ENCODE peak calls at places on chromosomes 13 and 19, in eight cellular contexts. One of them, this sample, is unnamed.

GRCh38 chr19:46402725-46403124 is 10.6 kb downstream of the CCDC8 start:
- DNase-seq in GM23338: no peak
- DNase-seq in CD4-positive, alpha-beta memory T cell: no peak
- DNase-seq in GM23248: no peak
- DNase-seq in endodermal cell: no peak
- DNase-seq in SK-N-SH: no peak
- DNase-seq in lung: no peak
- DNase-seq in keratinocyte: no peak
- DNase-seq in this sample: no peak

GRCh38 chr19:4911786-4912672 is 2.7 kb downstream of the UHRF1 start:
- DNase-seq in GM23338: peak; percentile 77
- DNase-seq in CD4-positive, alpha-beta memory T cell: peak; percentile 73
- DNase-seq in GM23248: peak; percentile 100
- DNase-seq in endodermal cell: peak; percentile 80
- DNase-seq in SK-N-SH: peak; percentile 82
- DNase-seq in lung: peak; percentile 70
- DNase-seq in keratinocyte: peak; percentile 99
- DNase-seq in this sample: peak; percentile 65

GRCh38 chr19:2552859-2553258 is 76.9 kb downstream of the GADD45B start:
- DNase-seq in GM23338: no peak
- DNase-seq in CD4-positive, alpha-beta memory T cell: peak; percentile 74
- DNase-seq in GM23248: peak; percentile 39
- DNase-seq in endodermal cell: no peak
- DNase-seq in SK-N-SH: no peak
- DNase-seq in lung: no peak
- DNase-seq in keratinocyte: no peak
- DNase-seq in this sample: no peak

GRCh38 chr19:45524575-45525129 is 17.4 kb downstream of the VASP start:
- DNase-seq in GM23338: no peak
- DNase-seq in CD4-positive, alpha-beta memory T cell: no peak
- DNase-seq in GM23248: no peak
- DNase-seq in endodermal cell: no peak
- DNase-seq in SK-N-SH: no peak
- DNase-seq in lung: no peak
- DNase-seq in keratinocyte: no peak
- DNase-seq in this sample: no peak

GRCh38 chr19:56405062-56405461 is 930 bp downstream of the ZNF583 start:
- DNase-seq in GM23338: no peak
- DNase-seq in CD4-positive, alpha-beta memory T cell: no peak
- DNase-seq in GM23248: no peak
- DNase-seq in endodermal cell: no peak
- DNase-seq in SK-N-SH: no peak
- DNase-seq in lung: no peak
- DNase-seq in keratinocyte: no peak
- DNase-seq in this sample: no peak

GRCh38 chr13:113475911-113476310 is 14.6 kb downstream of the DCUN1D2 start:
- DNase-seq in GM23338: no peak
- DNase-seq in CD4-positive, alpha-beta memory T cell: no peak
- DNase-seq in GM23248: no peak
- DNase-seq in endodermal cell: no peak
- DNase-seq in SK-N-SH: no peak
- DNase-seq in lung: no peak
- DNase-seq in keratinocyte: no peak
- DNase-seq in this sample: no peak

GRCh38 chr19:17244618-17245534 is 843 bp downstream of the NR2F6 start:
- DNase-seq in GM23338: peak; percentile 60
- DNase-seq in CD4-positive, alpha-beta memory T cell: no peak
- DNase-seq in GM23248: peak; percentile 49
- DNase-seq in endodermal cell: peak; percentile 71
- DNase-seq in SK-N-SH: peak; percentile 55
- DNase-seq in lung: no peak
- DNase-seq in keratinocyte: no peak
- DNase-seq in this sample: no peak

GRCh38 chr19:47021536-47022139 is 2.0 kb downstream of the NPAS1 start:
- DNase-seq in GM23338: peak; percentile 77
- DNase-seq in CD4-positive, alpha-beta memory T cell: no peak
- DNase-seq in GM23248: peak; percentile 57
- DNase-seq in endodermal cell: peak; percentile 85
- DNase-seq in SK-N-SH: peak; percentile 69
- DNase-seq in lung: no peak
- DNase-seq in keratinocyte: no peak
- DNase-seq in this sample: peak; percentile 26

GRCh38 chr19:35347171-35347929 is at the start of gene FFAR1:
- DNase-seq in GM23338: no peak
- DNase-seq in CD4-positive, alpha-beta memory T cell: peak; percentile 62
- DNase-seq in GM23248: no peak
- DNase-seq in endodermal cell: peak; percentile 13
- DNase-seq in SK-N-SH: no peak
- DNase-seq in lung: peak; percentile 46
- DNase-seq in keratinocyte: no peak
- DNase-seq in this sample: no peak

GRCh38 chr19:46736544-46737274 is 9.1 kb upstream of the FKRP start:
- DNase-seq in GM23338: no peak
- DNase-seq in CD4-positive, alpha-beta memory T cell: no peak
- DNase-seq in GM23248: no peak
- DNase-seq in endodermal cell: no peak
- DNase-seq in SK-N-SH: no peak
- DNase-seq in lung: no peak
- DNase-seq in keratinocyte: no peak
- DNase-seq in this sample: no peak

GRCh38 chr13:28597641-28598040 is 61.3 kb upstream of the POMP start:
- DNase-seq in GM23338: no peak
- DNase-seq in CD4-positive, alpha-beta memory T cell: no peak
- DNase-seq in GM23248: no peak
- DNase-seq in endodermal cell: no peak
- DNase-seq in SK-N-SH: no peak
- DNase-seq in lung: no peak
- DNase-seq in keratinocyte: no peak
- DNase-seq in this sample: no peak

GRCh38 chr19:7773841-7774240 is 10.8 kb downstream of the CLEC4M start:
- DNase-seq in GM23338: no peak
- DNase-seq in CD4-positive, alpha-beta memory T cell: no peak
- DNase-seq in GM23248: no peak
- DNase-seq in endodermal cell: no peak
- DNase-seq in SK-N-SH: no peak
- DNase-seq in lung: no peak
- DNase-seq in keratinocyte: peak; percentile 35
- DNase-seq in this sample: no peak

GRCh38 chr13:110234532-110234931 is 72.4 kb downstream of the COL4A1 start:
- DNase-seq in GM23338: no peak
- DNase-seq in CD4-positive, alpha-beta memory T cell: no peak
- DNase-seq in GM23248: no peak
- DNase-seq in endodermal cell: no peak
- DNase-seq in SK-N-SH: no peak
- DNase-seq in lung: no peak
- DNase-seq in keratinocyte: no peak
- DNase-seq in this sample: no peak

GRCh38 chr19:31220540-31220939 is 128.7 kb downstream of the TSHZ3 start:
- DNase-seq in GM23338: peak; percentile 65
- DNase-seq in CD4-positive, alpha-beta memory T cell: peak; percentile 48
- DNase-seq in GM23248: no peak
- DNase-seq in endodermal cell: peak; percentile 66
- DNase-seq in SK-N-SH: no peak
- DNase-seq in lung: no peak
- DNase-seq in keratinocyte: no peak
- DNase-seq in this sample: no peak

GRCh38 chr19:43700368-43701015 is 15.4 kb upstream of the IRGC start:
- DNase-seq in GM23338: no peak
- DNase-seq in CD4-positive, alpha-beta memory T cell: no peak
- DNase-seq in GM23248: peak; percentile 91
- DNase-seq in endodermal cell: no peak
- DNase-seq in SK-N-SH: no peak
- DNase-seq in lung: peak; percentile 49
- DNase-seq in keratinocyte: peak; percentile 48
- DNase-seq in this sample: no peak

GRCh38 chr13:23824355-23824754 is 64.8 kb downstream of the MIPEP start:
- DNase-seq in GM23338: no peak
- DNase-seq in CD4-positive, alpha-beta memory T cell: no peak
- DNase-seq in GM23248: no peak
- DNase-seq in endodermal cell: no peak
- DNase-seq in SK-N-SH: no peak
- DNase-seq in lung: no peak
- DNase-seq in keratinocyte: no peak
- DNase-seq in this sample: no peak

GRCh38 chr13:26051231-26052135 is at the start of gene SHISA2:
- DNase-seq in GM23338: peak; percentile 82
- DNase-seq in CD4-positive, alpha-beta memory T cell: peak; percentile 26
- DNase-seq in GM23248: peak; percentile 68
- DNase-seq in endodermal cell: peak; percentile 90
- DNase-seq in SK-N-SH: peak; percentile 87
- DNase-seq in lung: no peak
- DNase-seq in keratinocyte: no peak
- DNase-seq in this sample: peak; percentile 87

GRCh38 chr13:42181381-42181953 is 90.5 kb upstream of the AKAP11 start:
- DNase-seq in GM23338: no peak
- DNase-seq in CD4-positive, alpha-beta memory T cell: no peak
- DNase-seq in GM23248: no peak
- DNase-seq in endodermal cell: no peak
- DNase-seq in SK-N-SH: peak; percentile 11
- DNase-seq in lung: no peak
- DNase-seq in keratinocyte: no peak
- DNase-seq in this sample: no peak

GRCh38 chr19:52527954-52528326 is 472 bp downstream of the ZNF808 start:
- DNase-seq in GM23338: peak; percentile 46
- DNase-seq in CD4-positive, alpha-beta memory T cell: no peak
- DNase-seq in GM23248: peak; percentile 56
- DNase-seq in endodermal cell: peak; percentile 64
- DNase-seq in SK-N-SH: peak; percentile 45
- DNase-seq in lung: no peak
- DNase-seq in keratinocyte: no peak
- DNase-seq in this sample: peak; percentile 12

GRCh38 chr13:106468207-106468606 is 67.3 kb downstream of the EFNB2 start:
- DNase-seq in GM23338: no peak
- DNase-seq in CD4-positive, alpha-beta memory T cell: no peak
- DNase-seq in GM23248: no peak
- DNase-seq in endodermal cell: peak; percentile 39
- DNase-seq in SK-N-SH: no peak
- DNase-seq in lung: no peak
- DNase-seq in keratinocyte: no peak
- DNase-seq in this sample: no peak

GRCh38 chr19:51702103-51702753 is 9.1 kb downstream of the SPACA6 start:
- DNase-seq in GM23338: peak; percentile 93
- DNase-seq in CD4-positive, alpha-beta memory T cell: no peak
- DNase-seq in GM23248: peak; percentile 84
- DNase-seq in endodermal cell: peak; percentile 98
- DNase-seq in SK-N-SH: peak; percentile 54
- DNase-seq in lung: peak; percentile 93
- DNase-seq in keratinocyte: no peak
- DNase-seq in this sample: no peak

GRCh38 chr19:4687396-4687795 is 17.3 kb upstream of the MYDGF start:
- DNase-seq in GM23338: no peak
- DNase-seq in CD4-positive, alpha-beta memory T cell: no peak
- DNase-seq in GM23248: no peak
- DNase-seq in endodermal cell: no peak
- DNase-seq in SK-N-SH: no peak
- DNase-seq in lung: no peak
- DNase-seq in keratinocyte: no peak
- DNase-seq in this sample: no peak

GRCh38 chr13:34772881-34773280 is 169.2 kb upstream of the NBEA start:
- DNase-seq in GM23338: no peak
- DNase-seq in CD4-positive, alpha-beta memory T cell: no peak
- DNase-seq in GM23248: no peak
- DNase-seq in endodermal cell: no peak
- DNase-seq in SK-N-SH: no peak
- DNase-seq in lung: no peak
- DNase-seq in keratinocyte: no peak
- DNase-seq in this sample: no peak

GRCh38 chr19:4707956-4708650 is 15.5 kb downstream of the DPP9 start:
- DNase-seq in GM23338: no peak
- DNase-seq in CD4-positive, alpha-beta memory T cell: no peak
- DNase-seq in GM23248: peak; percentile 61
- DNase-seq in endodermal cell: no peak
- DNase-seq in SK-N-SH: no peak
- DNase-seq in lung: no peak
- DNase-seq in keratinocyte: no peak
- DNase-seq in this sample: no peak

GRCh38 chr19:52171321-52172169 is at the start of gene ZNF836:
- DNase-seq in GM23338: peak; percentile 96
- DNase-seq in CD4-positive, alpha-beta memory T cell: peak; percentile 89
- DNase-seq in GM23248: peak; percentile 89
- DNase-seq in endodermal cell: peak; percentile 96
- DNase-seq in SK-N-SH: peak; percentile 92
- DNase-seq in lung: peak; percentile 91
- DNase-seq in keratinocyte: peak; percentile 23
- DNase-seq in this sample: peak; percentile 79

GRCh38 chr19:10356431-10356830 is 17.0 kb upstream of the ICAM3 start:
- DNase-seq in GM23338: no peak
- DNase-seq in CD4-positive, alpha-beta memory T cell: no peak
- DNase-seq in GM23248: no peak
- DNase-seq in endodermal cell: no peak
- DNase-seq in SK-N-SH: no peak
- DNase-seq in lung: no peak
- DNase-seq in keratinocyte: no peak
- DNase-seq in this sample: no peak

GRCh38 chr19:10352764-10353671 is 13.6 kb upstream of the ICAM3 start:
- DNase-seq in GM23338: peak; percentile 96
- DNase-seq in CD4-positive, alpha-beta memory T cell: no peak
- DNase-seq in GM23248: no peak
- DNase-seq in endodermal cell: peak; percentile 96
- DNase-seq in SK-N-SH: no peak
- DNase-seq in lung: no peak
- DNase-seq in keratinocyte: no peak
- DNase-seq in this sample: no peak

GRCh38 chr19:10353793-10354391 is 14.5 kb upstream of the ICAM3 start:
- DNase-seq in GM23338: peak; percentile 100
- DNase-seq in CD4-positive, alpha-beta memory T cell: peak; percentile 23
- DNase-seq in GM23248: peak; percentile 45
- DNase-seq in endodermal cell: peak; percentile 99
- DNase-seq in SK-N-SH: peak; percentile 77
- DNase-seq in lung: no peak
- DNase-seq in keratinocyte: no peak
- DNase-seq in this sample: peak; percentile 39
- H3K36me3 ChIP-seq in GM23338: no peaks in the 10 kb centered on the region
- H3K36me3 ChIP-seq in CD4-positive, alpha-beta memory T cell: peaks cover 39% of the 10 kb centered on the region
- H3K36me3 ChIP-seq in GM23248: peaks cover 10% of the 10 kb centered on the region
- H3K36me3 ChIP-seq in endodermal cell: peaks cover 17% of the 10 kb centered on the region
- H3K36me3 ChIP-seq in SK-N-SH: peaks cover 8% of the 10 kb centered on the region
- H3K36me3 ChIP-seq in lung: no peaks in the 10 kb centered on the region
- H3K36me3 ChIP-seq in keratinocyte: peaks cover 10% of the 10 kb centered on the region
- H3K36me3 ChIP-seq in this sample: peaks cover 61% of the 10 kb centered on the region

GRCh38 chr13:39353988-39354387 is 249.0 kb downstream of the LHFPL6 start:
- DNase-seq in GM23338: no peak
- DNase-seq in CD4-positive, alpha-beta memory T cell: no peak
- DNase-seq in GM23248: peak; percentile 55
- DNase-seq in endodermal cell: no peak
- DNase-seq in SK-N-SH: no peak
- DNase-seq in lung: no peak
- DNase-seq in keratinocyte: peak; percentile 21
- DNase-seq in this sample: no peak
- H3K27ac ChIP-seq in GM23338: no peak overlapping the region
- H3K27ac ChIP-seq in CD4-positive, alpha-beta memory T cell: no peak overlapping the region
- H3K27ac ChIP-seq in GM23248: peak overlapping the region; percentile 10
- H3K27ac ChIP-seq in endodermal cell: no peak overlapping the region
- H3K27ac ChIP-seq in SK-N-SH: no peak overlapping the region
- H3K27ac ChIP-seq in lung: no peak overlapping the region
- H3K27ac ChIP-seq in keratinocyte: no peak overlapping the region
- H3K27ac ChIP-seq in this sample: no peak overlapping the region

GRCh38 chr13:99656092-99656745 is 154.9 kb downstream of the TM9SF2 start:
- DNase-seq in GM23338: peak; percentile 93
- DNase-seq in CD4-positive, alpha-beta memory T cell: peak; percentile 81
- DNase-seq in GM23248: peak; percentile 79
- DNase-seq in endodermal cell: peak; percentile 95
- DNase-seq in SK-N-SH: peak; percentile 79
- DNase-seq in lung: peak; percentile 70
- DNase-seq in keratinocyte: peak; percentile 38
- DNase-seq in this sample: peak; percentile 93
- H3K4me3 ChIP-seq in GM23338: no peak overlapping the region
- H3K4me3 ChIP-seq in CD4-positive, alpha-beta memory T cell: no peak overlapping the region
- H3K4me3 ChIP-seq in GM23248: peak overlapping the region; percentile 55
- H3K4me3 ChIP-seq in endodermal cell: peak overlapping the region; percentile 68
- H3K4me3 ChIP-seq in SK-N-SH: peak overlapping the region; percentile 22
- H3K4me3 ChIP-seq in lung: no peak overlapping the region
- H3K4me3 ChIP-seq in keratinocyte: no peak overlapping the region
- H3K4me3 ChIP-seq in this sample: no peak overlapping the region

GRCh38 chr13:79389031-79389430 is 17.0 kb downstream of the RBM26 start:
- DNase-seq in GM23338: no peak
- DNase-seq in CD4-positive, alpha-beta memory T cell: no peak
- DNase-seq in GM23248: no peak
- DNase-seq in endodermal cell: no peak
- DNase-seq in SK-N-SH: no peak
- DNase-seq in lung: no peak
- DNase-seq in keratinocyte: no peak
- DNase-seq in this sample: no peak
- H3K36me3 ChIP-seq in GM23338: no peaks in the 10 kb centered on the region
- H3K36me3 ChIP-seq in CD4-positive, alpha-beta memory T cell: no peaks in the 10 kb centered on the region
- H3K36me3 ChIP-seq in GM23248: no peaks in the 10 kb centered on the region
- H3K36me3 ChIP-seq in endodermal cell: peaks cover 11% of the 10 kb centered on the region
- H3K36me3 ChIP-seq in SK-N-SH: peaks cover 24% of the 10 kb centered on the region
- H3K36me3 ChIP-seq in lung: peaks cover 3% of the 10 kb centered on the region
- H3K36me3 ChIP-seq in keratinocyte: peaks cover 4% of the 10 kb centered on the region
- H3K36me3 ChIP-seq in this sample: no peaks in the 10 kb centered on the region